ENCODE peak calls at places on chromosomes 1 and 21, in five cellular contexts. K is prostate gland, C is RWPE2, M is body of pancreas, H is suprapubic skin. W is an unnamed sample. For H3K4me1, the result is how much of the 10 kb centered on the place peaks cover.

GRCh38 chr1:30649321-30649991 is 73.9 kb downstream of the MATN1 start:
- DNase-seq in K (no peak), C (peak), M (peak), H (peak), W (no peak)

GRCh38 chr1:192167941-192168685 is 9.9 kb downstream of the RGS18 start:
- DNase-seq in K (no peak), C (no peak), M (no peak), H (no peak), W (no peak)

GRCh38 chr1:68675336-68675735 is 178.5 kb upstream of the DEPDC1 start:
- DNase-seq in K (no peak), C (no peak), M (no peak), H (no peak), W (no peak)

GRCh38 chr21:36550761-36551160 is 70.8 kb upstream of the CLDN14 start:
- DNase-seq in K (no peak), C (no peak), M (no peak), H (no peak), W (no peak)

GRCh38 chr1:185439727-185440415 is 122.8 kb upstream of the IVNS1ABP start:
- DNase-seq in K (no peak), C (peak), M (no peak), H (no peak), W (no peak)

GRCh38 chr1:147273409-147274307 is 31.2 kb downstream of the CHD1L start:
- DNase-seq in K (peak), C (no peak), M (no peak), H (no peak), W (no peak)

GRCh38 chr1:228014235-228014930 is 7.6 kb downstream of the WNT3A start:
- DNase-seq in K (peak), C (no peak), M (peak), H (peak), W (no peak)

GRCh38 chr1:51527144-51527543 is 8.1 kb upstream of the EPS15 start:
- DNase-seq in K (no peak), C (no peak), M (no peak), H (no peak), W (no peak)

GRCh38 chr1:5915587-5916571 is 76.3 kb downstream of the NPHP4 start:
- DNase-seq in K (no peak), C (no peak), M (no peak), H (no peak), W (no peak)

GRCh38 chr1:64019818-64020217 is 183.6 kb upstream of the UBE2U start:
- DNase-seq in K (no peak), C (no peak), M (no peak), H (no peak), W (no peak)

GRCh38 chr1:223129229-223129851 is 13.7 kb downstream of the TLR5 start:
- DNase-seq in K (peak), C (no peak), M (peak), H (peak), W (peak)

GRCh38 chr21:38384675-38385074 is 113.6 kb downstream of the ERG start:
- DNase-seq in K (no peak), C (no peak), M (no peak), H (no peak), W (no peak)

GRCh38 chr1:39701092-39701460 is 9.8 kb upstream of the HPCAL4 start:
- DNase-seq in K (no peak), C (no peak), M (peak), H (no peak), W (no peak)

GRCh38 chr1:44030606-44031050 is 634 bp downstream of the SLC6A9 start:
- DNase-seq in K (no peak), C (no peak), M (no peak), H (no peak), W (no peak)

GRCh38 chr1:117795190-117795589 is 134.2 kb downstream of the GDAP2 start:
- DNase-seq in K (no peak), C (no peak), M (no peak), H (no peak), W (no peak)

GRCh38 chr21:27954806-27955205 is 987.9 kb upstream of the ADAMTS5 start:
- DNase-seq in K (no peak), C (no peak), M (no peak), H (no peak), W (no peak)

GRCh38 chr1:31712625-31713024 is 8.8 kb upstream of the COL16A1 start:
- DNase-seq in K (no peak), C (no peak), M (no peak), H (no peak), W (no peak)

GRCh38 chr21:42155045-42155855 is 63.7 kb upstream of the ABCG1 start:
- DNase-seq in K (no peak), C (no peak), M (no peak), H (peak), W (no peak)

GRCh38 chr1:16015960-16016901 is 1.6 kb downstream of the HSPB7 start:
- DNase-seq in K (no peak), C (no peak), M (no peak), H (no peak), W (no peak)

GRCh38 chr1:170666661-170667060 is 2.7 kb downstream of the PRRX1 start:
- DNase-seq in K (no peak), C (no peak), M (no peak), H (no peak), W (no peak)
- H3K27ac ChIP-seq in K (peak), C (no peak), M (no peak), H (peak), W (peak)

GRCh38 chr1:182355718-182356098 is 35.9 kb downstream of the GLUL start:
- DNase-seq in K (no peak), C (no peak), M (no peak), H (no peak), W (no peak)
- TF ChIP-seq CTCF in K (no peak), C (no peak), M (no peak), H (no peak), W (no peak)

GRCh38 chr1:229034246-229034645 is 236.7 kb upstream of the RAB4A start:
- DNase-seq in K (no peak), C (no peak), M (no peak), H (no peak), W (no peak)

GRCh38 chr1:229035054-229035747 is 235.7 kb upstream of the RAB4A start:
- DNase-seq in K (no peak), C (no peak), M (no peak), H (no peak), W (no peak)

GRCh38 chr1:229037806-229038405 is 233.0 kb upstream of the RAB4A start:
- DNase-seq in K (no peak), C (no peak), M (no peak), H (no peak), W (no peak)

GRCh38 chr1:229033480-229033879 is 237.4 kb upstream of the RAB4A start:
- DNase-seq in K (no peak), C (no peak), M (no peak), H (no peak), W (no peak)

DNA sequence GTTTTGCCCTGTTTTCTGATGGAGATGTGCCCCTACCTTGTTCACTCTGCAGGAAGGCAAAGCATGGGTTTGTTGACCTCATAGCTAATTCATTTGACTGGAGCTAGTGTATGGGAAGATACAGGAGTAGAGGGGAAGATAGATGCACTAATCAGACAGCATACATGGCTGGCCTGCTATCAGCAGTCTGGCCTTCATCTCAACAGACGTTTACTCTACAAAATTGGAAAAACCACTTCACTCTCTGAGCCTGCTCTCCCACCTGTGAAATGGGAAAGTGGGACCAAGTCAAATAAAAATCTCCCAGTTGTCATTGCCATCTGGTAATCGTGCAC is 235.2 kb upstream of the RAB4A start:
- DNase-seq in K (no peak), C (no peak), M (no peak), H (no peak), W (no peak)
- H3K4me1 ChIP-seq in K (under half), C (under half), M (under half), H (under half), W (under half)

GRCh38 chr1:36628804-36629203 is 146.1 kb upstream of the CSF3R start:
- DNase-seq in K (no peak), C (no peak), M (no peak), H (no peak), W (no peak)
- H3K27ac ChIP-seq in K (no peak), C (no peak), M (no peak), H (no peak), W (no peak)

GRCh38 chr1:53525595-53525994 is 66.4 kb downstream of the DMRTB1 start:
- DNase-seq in K (no peak), C (no peak), M (no peak), H (no peak), W (no peak)
- TF ChIP-seq CTCF in K (no peak), C (no peak), M (no peak), H (no peak), W (no peak)